ENCODE peak calls at places on chromosomes 4 and X, in eight cellular contexts. Y is A549, H is fibroblast of lung, P is OCI-LY7, L is fibroblast of pulmonary artery, M is PC-3, S is GM23338, N is fibroblast of mammary gland. A is an unnamed sample.
A peak's percentile ranks its signal among the peaks of the same experiment; 100 is the strongest.

GRCh38 chr4:5821665-5822358 is 71.1 kb downstream of the CRMP1 start:
- DNase-seq in Y (peak; percentile 15), S (peak; percentile 76), L (no peak), N (no peak), P (no peak), H (no peak), M (no peak), A (no peak)

GRCh38 chrX:101051153-101051548 is 760 bp downstream of the TRMT2B start:
- DNase-seq in N (no peak), M (no peak), S (no peak), P (no peak), Y (no peak), H (no peak), L (no peak), A (no peak)

GRCh38 chr4:109562457-109563237 is 2.6 kb downstream of the MCUB start:
- DNase-seq in P (peak; percentile 38), M (no peak), Y (no peak), H (no peak), N (no peak), L (no peak), S (no peak), A (no peak)

GRCh38 chrX:109283870-109284269 is 198.0 kb downstream of the GUCY2F start:
- DNase-seq in M (no peak), H (no peak), L (no peak), P (no peak), S (no peak), N (no peak), Y (no peak), A (no peak)

GRCh38 chr4:89242864-89243740 is 64.5 kb downstream of the GPRIN3 start:
- DNase-seq in P (no peak), N (no peak), S (peak; percentile 19), L (no peak), M (no peak), H (no peak), Y (no peak), A (no peak)

GRCh38 chrX:40154853-40155616 is 57.3 kb upstream of the BCOR start:
- DNase-seq in P (peak; percentile 29), L (peak; percentile 61), M (peak; percentile 31), N (peak; percentile 52), H (peak; percentile 61), Y (peak; percentile 44), S (peak; percentile 63), A (no peak)

GRCh38 chr4:157013656-157014055 is 42.1 kb upstream of the PDGFC start:
- DNase-seq in P (no peak), Y (no peak), M (peak; percentile 28), H (no peak), S (no peak), L (peak; percentile 22), N (peak; percentile 26), A (no peak)

GRCh38 chr4:86500527-86500926 is 93.6 kb upstream of the PTPN13 start:
- DNase-seq in P (no peak), N (no peak), S (no peak), Y (no peak), L (no peak), H (no peak), M (peak; percentile 71), A (no peak)

GRCh38 chrX:43176686-43177085 is 398.7 kb upstream of the PPP1R2C start:
- DNase-seq in S (no peak), Y (no peak), N (no peak), P (no peak), H (peak; percentile 0), M (no peak), L (no peak), A (no peak)

GRCh38 chr4:39526283-39526682 is 956 bp downstream of the UGDH start:
- DNase-seq in L (no peak), P (peak; percentile 2), H (peak; percentile 20), Y (no peak), S (no peak), M (peak; percentile 6), N (no peak), A (no peak)

GRCh38 chr4:39529534-39529933 is 2.3 kb upstream of the UGDH start:
- DNase-seq in S (no peak), M (no peak), N (no peak), L (no peak), H (no peak), Y (no peak), P (no peak), A (no peak)

GRCh38 chr4:39528056-39528465 is 822 bp upstream of the UGDH start:
- DNase-seq in L (peak; percentile 75), N (peak; percentile 96), S (no peak), H (peak; percentile 85), M (peak; percentile 64), P (peak; percentile 4), Y (peak; percentile 64), A (no peak)

GRCh38 chr4:39526810-39527295 is 386 bp downstream of the UGDH start:
- DNase-seq in Y (no peak), S (peak; percentile 77), P (peak; percentile 41), H (no peak), L (no peak), N (no peak), M (peak; percentile 3), A (no peak)

DNA sequence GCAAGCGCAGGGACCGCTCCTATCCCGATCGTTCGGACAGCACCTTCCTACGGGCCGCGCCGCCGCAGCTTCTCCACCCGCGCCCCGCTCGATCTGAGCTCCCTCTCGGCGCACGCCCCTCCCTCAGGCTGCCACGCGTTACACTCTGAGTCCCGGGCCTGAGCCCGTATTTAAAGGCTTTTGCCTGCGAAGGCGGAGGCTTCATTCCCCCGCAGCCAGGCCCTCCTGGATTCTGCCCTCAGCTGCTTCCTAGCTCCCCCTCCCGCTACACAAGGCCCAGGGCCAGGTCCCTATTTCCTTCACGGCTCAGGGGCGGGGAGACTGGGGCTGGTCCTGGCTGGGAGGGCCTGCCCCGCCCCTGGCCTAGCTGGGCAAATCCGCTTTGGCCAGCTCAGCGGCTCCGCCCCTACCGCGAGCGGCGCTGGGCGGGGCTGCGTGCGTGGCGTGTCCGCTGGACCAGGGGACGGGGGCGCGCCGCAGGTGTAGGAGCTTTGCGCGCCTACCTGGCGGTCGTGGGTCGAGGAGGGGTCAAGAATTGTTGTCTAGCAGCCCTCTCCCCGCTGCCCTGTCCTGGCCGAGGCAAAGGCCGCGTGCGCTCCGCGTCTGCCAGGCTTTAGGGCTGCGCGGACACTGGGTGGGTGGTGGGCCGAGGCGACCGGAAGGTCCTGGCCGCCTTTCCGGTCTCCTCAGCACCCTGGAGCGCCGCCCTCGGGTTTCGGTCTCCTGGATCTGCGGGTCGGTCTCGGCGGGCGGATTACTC is at the start of gene UGDH:
- DNase-seq in Y (peak; percentile 85), P (peak; percentile 95), L (peak; percentile 99), S (peak; percentile 98), N (peak; percentile 98), H (peak; percentile 99), M (peak; percentile 95), A (peak; percentile 80)
- TF ChIP-seq CTCF in Y (peak; percentile 6), P (no peak), L (no peak), S (no peak), N (no peak), H (no peak), M (no peak), A (peak; percentile 7)

DNA sequence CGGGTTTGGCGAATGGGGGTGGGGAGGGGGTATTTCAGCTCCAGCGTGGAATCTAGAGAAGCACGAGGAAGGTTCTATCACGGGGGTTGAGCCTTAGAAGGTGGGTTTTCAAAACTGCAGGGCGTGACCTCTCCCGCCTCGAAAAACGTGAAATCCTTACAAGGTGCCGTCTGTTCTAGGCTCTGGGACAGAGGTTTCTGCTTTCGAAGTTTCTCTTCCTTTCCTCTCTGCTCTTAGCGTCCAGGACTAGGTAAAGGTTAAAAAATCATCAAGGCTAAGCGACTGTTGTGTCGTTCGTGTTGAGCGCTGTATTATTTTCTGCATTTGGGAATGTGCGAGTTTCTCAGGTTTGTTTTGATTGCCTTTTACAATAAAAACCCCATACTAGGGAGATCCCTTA is 1.1 kb downstream of the FHL1 start:
- DNase-seq in Y (no peak), N (no peak), S (peak; percentile 17), H (no peak), P (no peak), M (no peak), L (no peak), A (no peak)
- H3K4me3 ChIP-seq in Y (no peak overlapping the region), N (peak overlapping the region; percentile 56), S (peak overlapping the region; percentile 59), H (peak overlapping the region; percentile 50), P (no peak overlapping the region), M (no peak overlapping the region), L (peak overlapping the region; percentile 58), A (no peak overlapping the region)

GRCh38 chr4:87835192-87835591 is 2.4 kb downstream of the MEPE start:
- DNase-seq in P (no peak), Y (no peak), M (peak; percentile 9), S (no peak), L (no peak), H (no peak), N (peak; percentile 14), A (no peak)

GRCh38 chr4:87835732-87836131 is 3.0 kb downstream of the MEPE start:
- DNase-seq in S (no peak), M (peak; percentile 80), H (no peak), Y (no peak), N (peak; percentile 10), L (no peak), P (no peak), A (no peak)

GRCh38 chr4:87839309-87839946 is 6.7 kb downstream of the MEPE start:
- DNase-seq in S (peak; percentile 73), H (peak; percentile 65), N (peak; percentile 56), P (peak; percentile 24), M (peak; percentile 45), L (peak; percentile 68), Y (no peak), A (no peak)

GRCh38 chr4:87840149-87840548 is 7.4 kb downstream of the MEPE start:
- DNase-seq in H (no peak), L (no peak), S (no peak), M (no peak), Y (no peak), P (no peak), N (no peak), A (no peak)

DNA sequence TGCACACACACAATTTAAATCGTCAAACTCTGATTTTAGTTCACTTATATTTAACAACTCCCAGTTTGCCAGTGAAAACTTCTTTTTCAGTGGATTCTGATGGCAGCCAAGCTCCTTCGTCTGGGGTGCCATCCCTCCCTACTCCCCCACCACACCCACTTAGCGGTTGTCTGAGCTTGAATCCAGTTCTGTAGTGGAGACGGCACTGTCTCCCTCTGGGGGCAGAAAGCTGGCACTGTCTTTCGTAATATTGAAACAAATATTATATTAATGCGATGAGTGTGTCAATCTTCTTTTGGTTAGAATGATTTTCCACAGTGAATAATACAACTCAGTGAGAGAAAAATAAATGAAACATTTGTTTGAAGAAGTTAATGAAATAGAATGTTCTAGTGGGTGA is 5.4 kb downstream of the MEPE start:
- DNase-seq in H (no peak), L (peak; percentile 24), Y (peak; percentile 7), N (peak; percentile 33), S (peak; percentile 48), P (no peak), M (peak; percentile 53), A (no peak)
- TF ChIP-seq CTCF in H (peak; percentile 39), L (peak; percentile 47), Y (peak; percentile 44), N (peak; percentile 52), S (peak; percentile 77), P (peak; percentile 60), M (peak; percentile 72), A (peak; percentile 40)

DNA sequence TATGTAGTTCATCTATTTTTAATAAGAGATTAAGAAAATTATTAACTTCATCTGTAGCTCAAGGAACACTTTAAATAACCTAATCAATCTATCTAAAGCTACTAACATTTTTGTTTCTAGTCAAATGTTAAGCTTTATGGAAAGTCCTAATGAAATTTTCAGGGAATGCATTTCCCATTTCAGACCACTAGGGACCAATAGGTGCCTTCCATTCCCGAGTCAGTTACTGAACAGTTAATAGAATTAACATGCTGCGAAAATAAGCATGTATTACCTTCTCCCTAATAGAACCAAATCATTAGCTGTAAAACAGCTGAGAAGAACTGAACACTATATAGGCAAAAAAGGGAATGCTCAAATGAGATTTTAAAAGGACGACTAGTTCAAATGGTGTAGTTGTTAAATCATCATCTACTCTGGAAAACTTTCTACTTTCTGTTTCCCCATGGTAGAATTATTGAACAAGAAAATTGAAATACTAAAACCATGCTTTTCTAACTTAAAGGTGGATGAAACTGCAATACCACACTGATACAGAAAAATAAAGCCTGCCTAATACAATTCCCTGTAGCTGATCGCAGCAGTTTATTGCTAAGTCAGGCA is 22.5 kb downstream of the STX18 start:
- DNase-seq in S (peak; percentile 67), M (peak; percentile 48), P (no peak), H (peak; percentile 41), N (peak; percentile 50), Y (peak; percentile 10), L (peak; percentile 35), A (no peak)
- H3K4me3 ChIP-seq in S (no peak overlapping the region), M (no peak overlapping the region), P (no peak overlapping the region), H (no peak overlapping the region), N (no peak overlapping the region), Y (no peak overlapping the region), L (peak overlapping the region; percentile 16), A (no peak overlapping the region)